ENCODE peak calls at places on chromosomes 16 and 17, in seven cellular contexts. One of them, this sample, is unnamed.

GRCh38 chr17:75665981-75666380 is 973 bp downstream of the RECQL5 start:
- DNase-seq in GM03348: no peak
- DNase-seq in aorta: no peak
- DNase-seq in GOT3: no peak
- DNase-seq in activated naive CD4-positive, alpha-beta T cell: no peak
- DNase-seq in activated effector memory CD4-positive, alpha-beta T cell treated with Interleukin-2 at 50 U/mL for 16 hours: no peak
- DNase-seq in body of pancreas: no peak
- DNase-seq in this sample: no peak

GRCh38 chr16:1117169-1117900 is 21.3 kb upstream of the C1QTNF8 start:
- DNase-seq in GM03348: no peak
- DNase-seq in activated naive CD4-positive, alpha-beta T cell: no peak
- DNase-seq in aorta: no peak
- DNase-seq in GOT3: no peak
- DNase-seq in body of pancreas: no peak
- DNase-seq in activated effector memory CD4-positive, alpha-beta T cell treated with Interleukin-2 at 50 U/mL for 16 hours: no peak
- DNase-seq in this sample: no peak

GRCh38 chr16:70568601-70569217 is 45.1 kb downstream of the SF3B3 start:
- DNase-seq in aorta: no peak
- DNase-seq in body of pancreas: no peak
- DNase-seq in activated naive CD4-positive, alpha-beta T cell: no peak
- DNase-seq in activated effector memory CD4-positive, alpha-beta T cell treated with Interleukin-2 at 50 U/mL for 16 hours: no peak
- DNase-seq in GOT3: no peak
- DNase-seq in GM03348: no peak
- DNase-seq in this sample: no peak

GRCh38 chr16:27642753-27643152 is 92.8 kb downstream of the KATNIP start:
- DNase-seq in aorta: no peak
- DNase-seq in GOT3: no peak
- DNase-seq in GM03348: no peak
- DNase-seq in activated effector memory CD4-positive, alpha-beta T cell treated with Interleukin-2 at 50 U/mL for 16 hours: no peak
- DNase-seq in body of pancreas: no peak
- DNase-seq in activated naive CD4-positive, alpha-beta T cell: no peak
- DNase-seq in this sample: peak

GRCh38 chr17:40596261-40596919 is 31.1 kb upstream of the CCR7 start:
- DNase-seq in GOT3: no peak
- DNase-seq in aorta: no peak
- DNase-seq in activated effector memory CD4-positive, alpha-beta T cell treated with Interleukin-2 at 50 U/mL for 16 hours: no peak
- DNase-seq in body of pancreas: no peak
- DNase-seq in activated naive CD4-positive, alpha-beta T cell: no peak
- DNase-seq in GM03348: no peak
- DNase-seq in this sample: peak

GRCh38 chr17:78122221-78122990 is 6.1 kb downstream of the TMC6 start:
- DNase-seq in aorta: peak
- DNase-seq in GM03348: no peak
- DNase-seq in GOT3: no peak
- DNase-seq in activated effector memory CD4-positive, alpha-beta T cell treated with Interleukin-2 at 50 U/mL for 16 hours: no peak
- DNase-seq in body of pancreas: no peak
- DNase-seq in activated naive CD4-positive, alpha-beta T cell: no peak
- DNase-seq in this sample: no peak

GRCh38 chr16:22366371-22366770 is 8.0 kb downstream of the CDR2 start:
- DNase-seq in activated effector memory CD4-positive, alpha-beta T cell treated with Interleukin-2 at 50 U/mL for 16 hours: no peak
- DNase-seq in GOT3: no peak
- DNase-seq in activated naive CD4-positive, alpha-beta T cell: no peak
- DNase-seq in aorta: no peak
- DNase-seq in GM03348: no peak
- DNase-seq in body of pancreas: no peak
- DNase-seq in this sample: no peak

GRCh38 chr17:66841328-66841727 is 6.4 kb downstream of the CACNG5 start:
- DNase-seq in body of pancreas: no peak
- DNase-seq in activated naive CD4-positive, alpha-beta T cell: no peak
- DNase-seq in GM03348: no peak
- DNase-seq in GOT3: no peak
- DNase-seq in aorta: no peak
- DNase-seq in activated effector memory CD4-positive, alpha-beta T cell treated with Interleukin-2 at 50 U/mL for 16 hours: no peak
- DNase-seq in this sample: no peak

GRCh38 chr16:88882358-88883030 is 16.0 kb upstream of the PABPN1L start:
- DNase-seq in activated effector memory CD4-positive, alpha-beta T cell treated with Interleukin-2 at 50 U/mL for 16 hours: no peak
- DNase-seq in GOT3: no peak
- DNase-seq in GM03348: no peak
- DNase-seq in activated naive CD4-positive, alpha-beta T cell: no peak
- DNase-seq in aorta: no peak
- DNase-seq in body of pancreas: no peak
- DNase-seq in this sample: no peak

GRCh38 chr16:58418601-58419000 is 26.3 kb downstream of the GINS3 start:
- DNase-seq in GM03348: peak
- DNase-seq in GOT3: no peak
- DNase-seq in activated effector memory CD4-positive, alpha-beta T cell treated with Interleukin-2 at 50 U/mL for 16 hours: no peak
- DNase-seq in aorta: no peak
- DNase-seq in body of pancreas: no peak
- DNase-seq in activated naive CD4-positive, alpha-beta T cell: no peak
- DNase-seq in this sample: no peak

GRCh38 chr16:46885960-46886763 is 2.0 kb downstream of the GPT2 start:
- DNase-seq in aorta: no peak
- DNase-seq in GOT3: no peak
- DNase-seq in GM03348: no peak
- DNase-seq in body of pancreas: peak
- DNase-seq in activated naive CD4-positive, alpha-beta T cell: no peak
- DNase-seq in activated effector memory CD4-positive, alpha-beta T cell treated with Interleukin-2 at 50 U/mL for 16 hours: no peak
- DNase-seq in this sample: peak

GRCh38 chr17:77373298-77374169 is 232.8 kb downstream of the SEC14L1 start:
- DNase-seq in GOT3: no peak
- DNase-seq in body of pancreas: no peak
- DNase-seq in activated naive CD4-positive, alpha-beta T cell: no peak
- DNase-seq in GM03348: no peak
- DNase-seq in aorta: peak
- DNase-seq in activated effector memory CD4-positive, alpha-beta T cell treated with Interleukin-2 at 50 U/mL for 16 hours: peak
- DNase-seq in this sample: peak